ENCODE peak calls at places on chromosomes 5 and 9, in ten cellular contexts. R, F, L, Z, G, C, Y, X, H and S are unnamed samples.

GRCh38 chr5:136285501-136285900 is 79.8 kb downstream of the TRPC7 start:
- DNase-seq in X (no peak), Z (no peak), R (no peak), C (no peak), L (no peak), F (no peak), H (no peak), G (no peak), Y (no peak), S (no peak)

GRCh38 chr9:84331119-84331791 is 9.3 kb downstream of the SLC28A3 start:
- DNase-seq in G (no peak), Y (no peak), H (no peak), X (no peak), F (no peak), R (no peak), L (no peak), C (no peak), Z (peak; percentile 36), S (no peak)

GRCh38 chr5:124825983-124826337 is 79.5 kb upstream of the ZNF608 start:
- DNase-seq in C (no peak), X (no peak), R (no peak), L (no peak), F (no peak), H (no peak), G (no peak), Y (no peak), Z (no peak), S (no peak)

GRCh38 chr9:2622361-2623045 is 916 bp downstream of the VLDLR start:
- DNase-seq in C (no peak), Z (no peak), F (peak; percentile 61), H (peak; percentile 28), G (peak; percentile 52), L (peak; percentile 47), X (peak; percentile 29), Y (peak; percentile 61), R (no peak), S (peak; percentile 75)

GRCh38 chr9:75132244-75132643 is 43.9 kb downstream of the OSTF1 start:
- DNase-seq in Y (no peak), R (no peak), Z (no peak), C (no peak), L (no peak), H (no peak), X (no peak), G (no peak), F (no peak), S (no peak)

GRCh38 chr9:121598167-121599000 is 53.0 kb upstream of the DAB2IP start:
- DNase-seq in Z (peak; percentile 98), C (peak; percentile 72), R (no peak), X (no peak), G (no peak), Y (peak; percentile 95), F (peak; percentile 90), H (peak; percentile 93), L (peak; percentile 69), S (peak; percentile 92)

GRCh38 chr9:137296214-137297059 is 5.6 kb downstream of the NRARP start:
- DNase-seq in L (peak; percentile 80), C (no peak), Z (no peak), F (peak; percentile 14), R (no peak), Y (no peak), H (peak; percentile 40), G (no peak), X (no peak), S (peak; percentile 79)

GRCh38 chr9:129569506-129570449 is 51.1 kb downstream of the C9orf50 start:
- DNase-seq in X (no peak), L (no peak), G (no peak), Z (peak; percentile 93), Y (no peak), H (no peak), F (no peak), C (no peak), R (no peak), S (peak; percentile 61)

GRCh38 chr9:129568560-129569505 is 52.1 kb downstream of the C9orf50 start:
- DNase-seq in L (peak; percentile 94), X (no peak), F (peak; percentile 79), Y (peak; percentile 67), Z (peak; percentile 92), C (no peak), R (no peak), H (peak; percentile 58), G (peak; percentile 51), S (peak; percentile 91)

GRCh38 chr9:71966601-71967000 is 55.2 kb downstream of the C9orf85 start:
- DNase-seq in L (no peak), X (no peak), H (peak; percentile 26), Y (no peak), Z (no peak), R (no peak), C (no peak), G (no peak), F (no peak), S (no peak)

GRCh38 chr9:76459691-76460635 is 981 bp downstream of the GCNT1 start:
- DNase-seq in R (no peak), C (no peak), L (no peak), Z (peak; percentile 89), F (peak; percentile 47), H (peak; percentile 46), Y (no peak), G (no peak), X (no peak), S (peak; percentile 57)

GRCh38 chr9:131266301-131267229 is 9.7 kb downstream of the FAM78A start:
- DNase-seq in Z (peak; percentile 79), L (no peak), C (no peak), F (no peak), X (no peak), Y (peak; percentile 78), H (no peak), R (no peak), G (no peak), S (peak; percentile 36)

GRCh38 chr5:43017438-43017820 is 22.7 kb downstream of the ANXA2R start:
- DNase-seq in R (no peak), C (no peak), F (no peak), L (peak; percentile 49), G (no peak), Z (peak; percentile 71), Y (peak; percentile 56), X (no peak), H (no peak), S (peak; percentile 63)

GRCh38 chr9:107809859-107810492 is 320.4 kb upstream of the KLF4 start:
- DNase-seq in R (no peak), L (no peak), F (no peak), C (no peak), H (no peak), G (no peak), Z (no peak), Y (no peak), X (no peak), S (no peak)

GRCh38 chr5:179796877-179797608 is 3.3 kb downstream of the LTC4S start:
- DNase-seq in Z (peak; percentile 92), C (no peak), H (no peak), X (no peak), G (no peak), F (no peak), L (peak; percentile 50), Y (no peak), R (no peak), S (peak; percentile 53)

GRCh38 chr9:92278117-92278516 is 15.4 kb downstream of the IARS1 start:
- DNase-seq in Z (peak; percentile 64), C (no peak), R (no peak), Y (no peak), X (no peak), L (no peak), F (no peak), G (no peak), H (no peak), S (no peak)